ENCODE peak calls at places on chromosome 13, in nine cellular contexts. M is gastrocnemius medialis; T is fibroblast of lung; V is PC-3; B is CD8-positive, alpha-beta T cell; S is body of pancreas; Z is breast epithelium; D is A549; K is stomach. F is an unnamed sample.

GRCh38 chr13:34765446-34766180 is 176.5 kb upstream of the NBEA start:
- DNase-seq in T (no peak), S (no peak), D (no peak), B (no peak), K (no peak), M (no peak), V (no peak), Z (no peak), F (no peak)

GRCh38 chr13:26168835-26169234 is 53.3 kb downstream of the RNF6 start:
- DNase-seq in B (no peak), M (no peak), Z (no peak), S (no peak), K (no peak), D (no peak), T (no peak), V (no peak), F (no peak)

GRCh38 chr13:66811445-66811844 is 418.7 kb downstream of the PCDH9 start:
- DNase-seq in T (no peak), K (no peak), B (no peak), D (no peak), S (no peak), V (no peak), Z (no peak), M (no peak), F (no peak)

GRCh38 chr13:95246292-95247082 is 54.8 kb downstream of the ABCC4 start:
- DNase-seq in M (no peak), T (no peak), D (no peak), B (no peak), K (no peak), Z (no peak), V (peak), S (no peak), F (peak)

GRCh38 chr13:44934724-44935123 is 54.5 kb downstream of the NUFIP1 start:
- DNase-seq in B (no peak), V (peak), M (no peak), S (no peak), T (peak), K (no peak), D (no peak), Z (no peak), F (no peak)

GRCh38 chr13:100176781-100177389 is 88.0 kb downstream of the PCCA start:
- DNase-seq in T (peak), K (no peak), M (no peak), D (no peak), V (no peak), B (no peak), S (no peak), Z (no peak), F (no peak)

GRCh38 chr13:86510792-86511191 is 711.6 kb upstream of the SLITRK6 start:
- DNase-seq in T (no peak), K (no peak), M (no peak), S (no peak), V (no peak), B (no peak), D (no peak), Z (no peak), F (no peak)

GRCh38 chr13:76438050-76438449 is 448.2 kb downstream of the KCTD12 start:
- DNase-seq in V (peak), D (no peak), K (no peak), M (no peak), T (peak), S (no peak), Z (no peak), B (no peak), F (no peak)

GRCh38 chr13:46543307-46543706 is 9.7 kb upstream of the LRCH1 start:
- DNase-seq in Z (no peak), T (no peak), V (no peak), D (no peak), B (no peak), M (no peak), K (no peak), S (no peak), F (no peak)

GRCh38 chr13:108005231-108005630 is 210.1 kb downstream of the LIG4 start:
- DNase-seq in D (no peak), B (no peak), S (no peak), K (no peak), V (no peak), T (no peak), Z (no peak), M (no peak), F (no peak)

GRCh38 chr13:23572836-23573235 is 2.6 kb downstream of the TNFRSF19 start:
- DNase-seq in B (no peak), D (no peak), M (no peak), V (no peak), S (no peak), K (no peak), Z (no peak), T (no peak), F (no peak)

GRCh38 chr13:23567792-23568480 is 2.3 kb upstream of the TNFRSF19 start:
- DNase-seq in V (peak), B (no peak), M (no peak), S (no peak), K (no peak), D (no peak), T (no peak), Z (no peak), F (no peak)

GRCh38 chr13:23570099-23570926 is at the start of gene TNFRSF19:
- DNase-seq in S (peak), M (no peak), Z (no peak), B (no peak), K (no peak), T (peak), V (peak), D (no peak), F (no peak)

GRCh38 chr13:23574421-23574820 is 4.2 kb downstream of the TNFRSF19 start:
- DNase-seq in K (no peak), V (no peak), T (no peak), B (no peak), Z (no peak), S (no peak), M (no peak), D (no peak), F (no peak)

DNA sequence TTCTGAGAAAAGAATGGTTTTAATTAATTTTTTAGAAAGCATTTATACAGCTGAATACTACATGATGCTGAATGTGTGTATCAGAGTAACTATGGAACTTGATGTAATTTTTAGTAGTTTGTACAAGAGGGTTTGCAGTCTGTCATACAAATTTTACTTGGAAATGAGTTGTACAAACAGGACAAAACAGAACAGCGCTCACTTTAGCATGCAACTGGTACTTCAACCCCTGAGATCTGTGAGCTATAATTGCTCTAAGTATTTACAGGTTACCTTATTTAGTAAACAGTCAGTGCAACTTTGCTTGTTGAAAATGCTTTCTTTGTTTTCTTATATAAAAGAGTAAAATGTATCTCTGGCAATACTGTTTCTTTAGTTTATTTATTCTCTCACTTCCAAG is 719 bp downstream of the TNFRSF19 start:
- DNase-seq in K (no peak), T (peak), V (peak), M (no peak), B (no peak), Z (no peak), S (no peak), D (no peak), F (no peak)
- TF ChIP-seq CTCF in K (no peak), T (peak), V (peak), M (peak), B (no peak), Z (no peak), S (no peak), D (no peak), F (peak)

GRCh38 chr13:51583875-51584730 is at the start of gene WDFY2:
- DNase-seq in B (peak), S (peak), D (peak), M (peak), T (peak), K (peak), Z (peak), V (peak), F (peak)

GRCh38 chr13:51585234-51585672 is 991 bp downstream of the WDFY2 start:
- DNase-seq in M (no peak), S (no peak), D (no peak), T (peak), B (no peak), V (no peak), Z (no peak), K (no peak), F (no peak)

GRCh38 chr13:51584731-51585191 is 499 bp downstream of the WDFY2 start:
- DNase-seq in K (peak), D (peak), B (peak), M (peak), S (peak), Z (peak), V (peak), T (peak), F (no peak)

GRCh38 chr13:51587372-51587771 is 3.1 kb downstream of the WDFY2 start:
- DNase-seq in D (no peak), T (no peak), B (no peak), V (no peak), Z (no peak), S (no peak), K (no peak), M (no peak), F (no peak)

DNA sequence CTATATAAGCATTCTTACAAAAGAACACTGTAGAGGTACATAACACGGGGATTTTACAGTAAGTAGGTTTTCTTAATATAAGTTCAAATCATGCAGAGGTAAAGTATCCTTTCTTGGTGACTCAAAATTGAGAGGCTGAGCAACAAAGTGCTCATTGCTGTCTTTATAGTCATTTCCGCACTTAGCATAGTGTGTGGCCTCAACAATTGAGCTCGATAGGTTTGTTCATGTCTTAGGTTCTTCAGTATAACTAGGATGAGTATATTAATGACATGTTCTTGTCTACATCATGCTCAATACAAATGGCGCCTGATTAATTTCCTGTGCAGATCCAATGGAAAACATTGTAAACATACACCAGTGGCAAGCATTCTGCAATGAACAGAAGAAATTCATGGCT is 1.4 kb downstream of the WDFY2 start:
- DNase-seq in S (no peak), M (no peak), Z (no peak), T (no peak), D (no peak), B (no peak), V (peak), K (no peak), F (no peak)
- H3K4me3 ChIP-seq in S (peak), M (peak), Z (peak), T (peak), D (peak), B (peak), V (peak), K (peak), F (peak)

GRCh38 chr13:29160862-29161261 is 340.7 kb downstream of the MTUS2 start:
- DNase-seq in D (no peak), T (no peak), B (no peak), S (no peak), M (no peak), K (no peak), V (no peak), Z (no peak), F (no peak)
- TF ChIP-seq CTCF in D (no peak), T (no peak), B (no peak), S (no peak), M (no peak), K (no peak), V (no peak), Z (no peak), F (no peak)

DNA sequence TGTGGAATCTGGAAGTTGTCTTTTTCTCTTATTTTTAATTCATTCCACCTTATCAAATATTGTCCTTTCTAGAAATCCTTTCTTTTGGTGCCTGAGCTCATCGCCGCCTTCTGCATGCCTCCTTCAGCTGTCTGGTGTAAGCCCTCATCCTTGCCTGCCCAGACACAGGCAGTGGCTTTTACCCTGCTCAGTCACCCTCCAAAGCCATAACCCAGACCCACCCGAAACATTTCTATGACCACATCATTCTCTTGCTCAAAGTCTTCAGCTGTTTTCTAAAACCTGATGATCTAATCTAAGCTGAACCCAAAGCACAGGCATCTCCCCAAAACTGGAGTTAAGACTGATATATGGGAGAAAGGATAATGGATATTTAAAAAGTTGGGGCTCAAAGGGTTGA is 753.7 kb upstream of the SGCG start:
- DNase-seq in T (no peak), B (no peak), Z (no peak), M (no peak), V (no peak), S (no peak), K (no peak), D (no peak), F (no peak)
- H3K4me3 ChIP-seq in T (no peak), B (no peak), Z (no peak), M (no peak), V (no peak), S (no peak), K (no peak), D (no peak), F (no peak)

DNA sequence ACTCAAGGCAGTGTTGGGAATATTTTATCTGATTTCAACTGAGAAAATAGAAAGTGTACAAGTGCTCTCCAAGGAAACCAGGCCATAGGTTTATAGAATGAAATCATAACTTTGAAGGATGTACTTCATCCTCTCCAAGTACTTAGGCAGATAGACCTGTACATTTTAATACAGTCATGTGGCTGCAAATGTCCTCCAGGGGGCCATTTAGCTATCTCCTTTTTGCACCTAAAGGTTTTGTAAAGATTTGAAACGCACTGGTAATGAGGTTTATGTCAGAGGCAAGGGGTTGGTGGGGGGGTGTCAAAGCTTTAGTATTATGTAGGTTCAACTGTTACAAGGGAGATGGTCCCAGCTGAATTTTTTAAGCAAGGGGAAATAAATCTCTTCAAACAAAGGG is 364.4 kb downstream of the DCT start:
- DNase-seq in T (no peak), Z (no peak), V (peak), M (no peak), S (no peak), K (no peak), B (no peak), D (no peak), F (no peak)
- TF ChIP-seq CTCF in T (no peak), Z (no peak), V (no peak), M (no peak), S (no peak), K (no peak), B (no peak), D (no peak), F (no peak)

F was measured in LNCaP clone FGC.